ENCODE peak calls at places on chromosomes 13 and 19, in nine cellular contexts. One of them, this sample, is unnamed.

GRCh38 chr13:109385161-109385560 is 401.2 kb downstream of the IRS2 start:
- DNase-seq in uterus: no peak
- DNase-seq in progenitor cell of endocrine pancreas: no peak
- DNase-seq in IMR-90: peak
- DNase-seq in tibial artery: no peak
- DNase-seq in astrocyte of the cerebellum: peak
- DNase-seq in esophagus squamous epithelium: no peak
- DNase-seq in breast epithelium: no peak
- DNase-seq in colonic mucosa: no peak
- DNase-seq in this sample: no peak

GRCh38 chr19:15265849-15266248 is 33.6 kb upstream of the EPHX3 start:
- DNase-seq in uterus: peak
- DNase-seq in progenitor cell of endocrine pancreas: no peak
- DNase-seq in IMR-90: peak
- DNase-seq in tibial artery: peak
- DNase-seq in astrocyte of the cerebellum: peak
- DNase-seq in esophagus squamous epithelium: no peak
- DNase-seq in breast epithelium: peak
- DNase-seq in colonic mucosa: peak
- DNase-seq in this sample: no peak

GRCh38 chr19:7983995-7984837 is 21.2 kb downstream of the ELAVL1 start:
- DNase-seq in uterus: no peak
- DNase-seq in progenitor cell of endocrine pancreas: no peak
- DNase-seq in IMR-90: no peak
- DNase-seq in tibial artery: no peak
- DNase-seq in astrocyte of the cerebellum: no peak
- DNase-seq in esophagus squamous epithelium: no peak
- DNase-seq in breast epithelium: no peak
- DNase-seq in colonic mucosa: no peak
- DNase-seq in this sample: no peak

GRCh38 chr19:36605101-36605838 is at the start of gene ZNF382:
- DNase-seq in uterus: peak
- DNase-seq in progenitor cell of endocrine pancreas: peak
- DNase-seq in IMR-90: peak
- DNase-seq in tibial artery: peak
- DNase-seq in astrocyte of the cerebellum: peak
- DNase-seq in esophagus squamous epithelium: no peak
- DNase-seq in breast epithelium: peak
- DNase-seq in colonic mucosa: peak
- DNase-seq in this sample: peak

GRCh38 chr13:42880241-42880640 is 98.9 kb downstream of the FAM216B start:
- DNase-seq in uterus: peak
- DNase-seq in progenitor cell of endocrine pancreas: no peak
- DNase-seq in IMR-90: no peak
- DNase-seq in tibial artery: no peak
- DNase-seq in astrocyte of the cerebellum: no peak
- DNase-seq in esophagus squamous epithelium: no peak
- DNase-seq in breast epithelium: no peak
- DNase-seq in colonic mucosa: no peak
- DNase-seq in this sample: no peak

GRCh38 chr19:7486923-7487322 is 1.9 kb downstream of the PEX11G start:
- DNase-seq in uterus: no peak
- DNase-seq in progenitor cell of endocrine pancreas: no peak
- DNase-seq in IMR-90: no peak
- DNase-seq in tibial artery: no peak
- DNase-seq in astrocyte of the cerebellum: no peak
- DNase-seq in esophagus squamous epithelium: no peak
- DNase-seq in breast epithelium: no peak
- DNase-seq in colonic mucosa: no peak
- DNase-seq in this sample: no peak

GRCh38 chr19:5079410-5079774 is 110.5 kb downstream of the KDM4B start:
- DNase-seq in uterus: no peak
- DNase-seq in progenitor cell of endocrine pancreas: no peak
- DNase-seq in IMR-90: no peak
- DNase-seq in tibial artery: no peak
- DNase-seq in astrocyte of the cerebellum: no peak
- DNase-seq in esophagus squamous epithelium: no peak
- DNase-seq in breast epithelium: no peak
- DNase-seq in colonic mucosa: no peak
- DNase-seq in this sample: no peak

GRCh38 chr13:31827707-31828106 is 88.4 kb downstream of the RXFP2 start:
- DNase-seq in uterus: no peak
- DNase-seq in progenitor cell of endocrine pancreas: no peak
- DNase-seq in IMR-90: no peak
- DNase-seq in tibial artery: no peak
- DNase-seq in astrocyte of the cerebellum: no peak
- DNase-seq in esophagus squamous epithelium: no peak
- DNase-seq in breast epithelium: no peak
- DNase-seq in colonic mucosa: no peak
- DNase-seq in this sample: no peak

GRCh38 chr13:27242642-27243185 is 8.6 kb upstream of the RPL21 start:
- DNase-seq in uterus: no peak
- DNase-seq in progenitor cell of endocrine pancreas: no peak
- DNase-seq in IMR-90: no peak
- DNase-seq in tibial artery: no peak
- DNase-seq in astrocyte of the cerebellum: no peak
- DNase-seq in esophagus squamous epithelium: no peak
- DNase-seq in breast epithelium: no peak
- DNase-seq in colonic mucosa: no peak
- DNase-seq in this sample: no peak

GRCh38 chr19:43318203-43318602 is 35.3 kb upstream of the CD177 start:
- DNase-seq in uterus: no peak
- DNase-seq in progenitor cell of endocrine pancreas: no peak
- DNase-seq in IMR-90: no peak
- DNase-seq in tibial artery: no peak
- DNase-seq in astrocyte of the cerebellum: no peak
- DNase-seq in esophagus squamous epithelium: no peak
- DNase-seq in breast epithelium: no peak
- DNase-seq in colonic mucosa: no peak
- DNase-seq in this sample: no peak

GRCh38 chr19:43313711-43314495 is 39.6 kb upstream of the CD177 start:
- DNase-seq in uterus: no peak
- DNase-seq in progenitor cell of endocrine pancreas: no peak
- DNase-seq in IMR-90: no peak
- DNase-seq in tibial artery: no peak
- DNase-seq in astrocyte of the cerebellum: no peak
- DNase-seq in esophagus squamous epithelium: no peak
- DNase-seq in breast epithelium: no peak
- DNase-seq in colonic mucosa: no peak
- DNase-seq in this sample: no peak

GRCh38 chr19:43315851-43316250 is 37.6 kb upstream of the CD177 start:
- DNase-seq in uterus: no peak
- DNase-seq in progenitor cell of endocrine pancreas: no peak
- DNase-seq in IMR-90: no peak
- DNase-seq in tibial artery: no peak
- DNase-seq in astrocyte of the cerebellum: no peak
- DNase-seq in esophagus squamous epithelium: no peak
- DNase-seq in breast epithelium: no peak
- DNase-seq in colonic mucosa: no peak
- DNase-seq in this sample: no peak

GRCh38 chr19:43318796-43319314 is 34.6 kb upstream of the CD177 start:
- DNase-seq in uterus: no peak
- DNase-seq in progenitor cell of endocrine pancreas: no peak
- DNase-seq in IMR-90: no peak
- DNase-seq in tibial artery: no peak
- DNase-seq in astrocyte of the cerebellum: no peak
- DNase-seq in esophagus squamous epithelium: no peak
- DNase-seq in breast epithelium: no peak
- DNase-seq in colonic mucosa: no peak
- DNase-seq in this sample: no peak

DNA sequence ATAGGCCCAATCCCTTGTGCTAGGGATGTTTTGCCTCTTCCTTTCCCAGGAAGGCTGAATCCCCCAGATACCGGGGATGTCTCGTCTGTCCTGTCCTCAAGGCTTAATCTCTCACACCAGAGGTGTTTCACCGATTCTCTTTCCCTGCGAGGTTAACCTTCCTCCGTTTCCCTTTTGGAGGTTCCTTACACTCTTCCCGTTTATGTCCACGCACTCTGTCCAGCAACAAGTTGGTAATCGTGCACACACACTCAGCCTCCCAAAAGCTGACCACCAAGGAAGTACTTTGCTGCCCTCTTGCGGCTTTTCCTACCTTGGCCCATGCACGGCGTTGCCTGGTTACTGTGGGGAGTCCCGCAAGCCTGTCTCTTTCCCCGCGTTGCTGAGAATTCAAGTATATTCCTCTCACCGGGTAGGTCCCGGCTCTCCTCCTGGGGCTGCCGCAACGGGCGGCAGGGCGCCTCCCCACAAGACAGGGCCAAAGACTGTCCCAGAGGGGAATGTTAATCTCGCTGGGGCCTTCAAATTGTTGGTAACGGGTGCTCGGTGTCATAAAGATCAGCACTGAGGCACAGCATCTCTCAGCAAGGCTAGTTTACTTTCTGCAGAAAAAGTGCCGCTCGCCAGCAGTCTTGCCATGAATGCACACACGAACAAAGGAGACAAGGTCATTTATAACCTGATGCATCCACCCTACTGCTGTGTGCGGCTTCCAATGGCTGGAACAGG is 36.7 kb upstream of the CD177 start:
- DNase-seq in uterus: no peak
- DNase-seq in progenitor cell of endocrine pancreas: no peak
- DNase-seq in IMR-90: peak
- DNase-seq in tibial artery: no peak
- DNase-seq in astrocyte of the cerebellum: no peak
- DNase-seq in esophagus squamous epithelium: no peak
- DNase-seq in breast epithelium: no peak
- DNase-seq in colonic mucosa: peak
- DNase-seq in this sample: peak
- TF ChIP-seq CTCF in uterus: no peak
- TF ChIP-seq CTCF in progenitor cell of endocrine pancreas: peak
- TF ChIP-seq CTCF in IMR-90: peak
- TF ChIP-seq CTCF in tibial artery: no peak
- TF ChIP-seq CTCF in astrocyte of the cerebellum: peak
- TF ChIP-seq CTCF in esophagus squamous epithelium: peak
- TF ChIP-seq CTCF in breast epithelium: no peak
- TF ChIP-seq CTCF in colonic mucosa: no peak
- TF ChIP-seq CTCF in this sample: peak

GRCh38 chr19:2743099-2743498 is 3.3 kb upstream of the SLC39A3 start:
- DNase-seq in uterus: no peak
- DNase-seq in progenitor cell of endocrine pancreas: no peak
- DNase-seq in IMR-90: no peak
- DNase-seq in tibial artery: no peak
- DNase-seq in astrocyte of the cerebellum: no peak
- DNase-seq in esophagus squamous epithelium: no peak
- DNase-seq in breast epithelium: no peak
- DNase-seq in colonic mucosa: no peak
- DNase-seq in this sample: no peak
- TF ChIP-seq CTCF in uterus: no peak
- TF ChIP-seq CTCF in progenitor cell of endocrine pancreas: no peak
- TF ChIP-seq CTCF in IMR-90: no peak
- TF ChIP-seq CTCF in tibial artery: no peak
- TF ChIP-seq CTCF in astrocyte of the cerebellum: no peak
- TF ChIP-seq CTCF in esophagus squamous epithelium: no peak
- TF ChIP-seq CTCF in breast epithelium: no peak
- TF ChIP-seq CTCF in colonic mucosa: no peak
- TF ChIP-seq CTCF in this sample: no peak

DNA sequence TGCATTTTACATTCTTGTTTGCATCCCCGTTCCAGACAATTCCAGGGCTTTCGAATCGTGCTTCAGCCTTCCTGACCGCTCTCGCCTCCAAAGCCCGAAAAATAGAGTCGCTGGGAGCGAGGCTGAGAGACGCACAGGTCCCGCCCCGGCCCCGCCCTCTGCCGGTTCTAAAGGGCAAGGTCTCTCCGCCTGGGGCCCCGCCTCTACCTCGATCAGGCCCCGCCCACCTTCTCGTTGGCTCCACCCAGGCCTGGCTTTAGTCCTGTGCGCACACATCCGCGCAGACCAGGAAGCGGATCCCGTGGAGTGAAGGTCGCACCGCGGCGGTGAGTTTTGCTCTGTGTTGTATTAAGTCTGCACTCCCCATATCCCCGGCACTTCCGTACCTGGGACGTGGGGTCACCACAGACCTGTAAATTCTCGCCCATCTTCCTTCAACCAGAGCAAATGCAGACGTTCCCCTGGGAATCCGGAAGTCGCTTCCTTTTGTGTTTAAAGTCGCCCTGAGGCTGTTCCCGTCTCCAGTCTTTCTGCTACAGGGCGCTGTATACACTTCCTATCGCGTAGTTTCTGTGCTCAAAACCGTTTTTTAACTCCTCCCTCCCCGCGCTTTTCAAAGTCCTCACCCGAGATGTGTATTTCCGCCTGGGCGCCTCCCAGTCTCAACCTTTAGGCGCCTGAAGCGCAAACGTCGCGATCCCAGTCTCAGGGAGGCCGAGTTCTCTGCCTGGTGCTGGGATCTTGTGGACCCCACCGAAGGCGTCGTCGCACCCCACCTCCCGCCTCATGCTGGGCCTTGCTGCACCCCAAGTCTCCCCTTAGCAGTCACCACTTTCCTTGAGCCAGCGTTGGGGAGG is at the start of gene ZNF701:
- DNase-seq in uterus: peak
- DNase-seq in progenitor cell of endocrine pancreas: peak
- DNase-seq in IMR-90: peak
- DNase-seq in tibial artery: peak
- DNase-seq in astrocyte of the cerebellum: peak
- DNase-seq in esophagus squamous epithelium: peak
- DNase-seq in breast epithelium: peak
- DNase-seq in colonic mucosa: peak
- DNase-seq in this sample: peak
- TF ChIP-seq CTCF in uterus: peak
- TF ChIP-seq CTCF in progenitor cell of endocrine pancreas: peak
- TF ChIP-seq CTCF in IMR-90: peak
- TF ChIP-seq CTCF in tibial artery: peak
- TF ChIP-seq CTCF in astrocyte of the cerebellum: peak
- TF ChIP-seq CTCF in esophagus squamous epithelium: peak
- TF ChIP-seq CTCF in breast epithelium: peak
- TF ChIP-seq CTCF in colonic mucosa: no peak
- TF ChIP-seq CTCF in this sample: no peak

GRCh38 chr19:32750441-32751055 is 31.0 kb downstream of the TDRD12 start:
- DNase-seq in uterus: no peak
- DNase-seq in progenitor cell of endocrine pancreas: no peak
- DNase-seq in IMR-90: no peak
- DNase-seq in tibial artery: no peak
- DNase-seq in astrocyte of the cerebellum: no peak
- DNase-seq in esophagus squamous epithelium: no peak
- DNase-seq in breast epithelium: no peak
- DNase-seq in colonic mucosa: no peak
- DNase-seq in this sample: no peak

GRCh38 chr19:32751066-32751465 is 31.5 kb downstream of the TDRD12 start:
- DNase-seq in uterus: no peak
- DNase-seq in progenitor cell of endocrine pancreas: no peak
- DNase-seq in IMR-90: no peak
- DNase-seq in tibial artery: no peak
- DNase-seq in astrocyte of the cerebellum: no peak
- DNase-seq in esophagus squamous epithelium: no peak
- DNase-seq in breast epithelium: no peak
- DNase-seq in colonic mucosa: no peak
- DNase-seq in this sample: no peak

GRCh38 chr19:32749361-32749760 is 29.8 kb downstream of the TDRD12 start:
- DNase-seq in uterus: no peak
- DNase-seq in progenitor cell of endocrine pancreas: no peak
- DNase-seq in IMR-90: no peak
- DNase-seq in tibial artery: no peak
- DNase-seq in astrocyte of the cerebellum: no peak
- DNase-seq in esophagus squamous epithelium: no peak
- DNase-seq in breast epithelium: no peak
- DNase-seq in colonic mucosa: no peak
- DNase-seq in this sample: no peak

GRCh38 chr19:32748948-32749347 is 29.4 kb downstream of the TDRD12 start:
- DNase-seq in uterus: no peak
- DNase-seq in progenitor cell of endocrine pancreas: no peak
- DNase-seq in IMR-90: no peak
- DNase-seq in tibial artery: no peak
- DNase-seq in astrocyte of the cerebellum: no peak
- DNase-seq in esophagus squamous epithelium: no peak
- DNase-seq in breast epithelium: no peak
- DNase-seq in colonic mucosa: no peak
- DNase-seq in this sample: no peak

GRCh38 chr19:32748497-32748896 is 28.9 kb downstream of the TDRD12 start:
- DNase-seq in uterus: no peak
- DNase-seq in progenitor cell of endocrine pancreas: no peak
- DNase-seq in IMR-90: no peak
- DNase-seq in tibial artery: no peak
- DNase-seq in astrocyte of the cerebellum: no peak
- DNase-seq in esophagus squamous epithelium: no peak
- DNase-seq in breast epithelium: no peak
- DNase-seq in colonic mucosa: no peak
- DNase-seq in this sample: no peak
- TF ChIP-seq CTCF in uterus: no peak
- TF ChIP-seq CTCF in progenitor cell of endocrine pancreas: peak
- TF ChIP-seq CTCF in IMR-90: no peak
- TF ChIP-seq CTCF in tibial artery: no peak
- TF ChIP-seq CTCF in astrocyte of the cerebellum: no peak
- TF ChIP-seq CTCF in esophagus squamous epithelium: peak
- TF ChIP-seq CTCF in breast epithelium: no peak
- TF ChIP-seq CTCF in colonic mucosa: no peak
- TF ChIP-seq CTCF in this sample: peak